ENCODE peak calls at places on chromosomes 16 and 17, in six cellular contexts. Y is mesendoderm, V is esophagus muscularis mucosa, H is PC-9, Z is H7, I is heart right ventricle. L is an unnamed sample.

GRCh38 chr17:62740066-62740465 is 68.0 kb downstream of the MARCHF10 start:
- DNase-seq in Y (peak; percentile 58), V (no peak), H (no peak), Z (peak; percentile 45), I (no peak), L (no peak)

GRCh38 chr17:16945513-16946201 is 26.3 kb downstream of the TNFRSF13B start:
- DNase-seq in Y (peak; percentile 88), V (no peak), H (no peak), Z (peak; percentile 85), I (no peak), L (no peak)

GRCh38 chr16:63890072-63890471 is 1231.8 kb downstream of the CDH11 start:
- DNase-seq in Y (no peak), V (no peak), H (no peak), Z (no peak), I (no peak), L (no peak)

GRCh38 chr16:53537591-53537990 is 34.6 kb upstream of the AKTIP start:
- DNase-seq in Y (no peak), V (no peak), H (no peak), Z (no peak), I (no peak), L (no peak)

GRCh38 chr17:726331-726919 is 6.0 kb upstream of the TLCD3A start:
- DNase-seq in Y (peak; percentile 57), V (no peak), H (no peak), Z (peak; percentile 59), I (no peak), L (no peak)

GRCh38 chr16:66429290-66429962 is 2.3 kb downstream of the BEAN1 start:
- DNase-seq in Y (no peak), V (no peak), H (no peak), Z (peak; percentile 68), I (no peak), L (no peak)

GRCh38 chr17:81057079-81057730 is 22.3 kb downstream of the BAIAP2 start:
- DNase-seq in Y (peak; percentile 96), V (peak; percentile 92), H (peak; percentile 92), Z (peak; percentile 85), I (peak; percentile 48), L (no peak)

GRCh38 chr17:50953831-50954601 is 87.9 kb upstream of the TOB1 start:
- DNase-seq in Y (peak; percentile 69), V (no peak), H (no peak), Z (peak; percentile 77), I (peak; percentile 51), L (no peak)

GRCh38 chr16:55682086-55682485 is 26.3 kb downstream of the SLC6A2 start:
- DNase-seq in Y (no peak), V (no peak), H (no peak), Z (no peak), I (no peak), L (no peak)

GRCh38 chr16:3960049-3960809 is 79.7 kb upstream of the CREBBP start:
- DNase-seq in Y (no peak), V (no peak), H (no peak), Z (no peak), I (no peak), L (no peak)

GRCh38 chr17:32523017-32523680 is 36.4 kb downstream of the CDK5R1 start:
- DNase-seq in Y (peak; percentile 40), V (no peak), H (no peak), Z (no peak), I (no peak), L (no peak)

GRCh38 chr16:88888778-88889387 is 22.4 kb upstream of the PABPN1L start:
- DNase-seq in Y (peak; percentile 23), V (no peak), H (no peak), Z (peak; percentile 68), I (peak; percentile 81), L (no peak)

GRCh38 chr16:22250522-22250921 is 44.4 kb downstream of the EEF2K start:
- DNase-seq in Y (no peak), V (no peak), H (no peak), Z (no peak), I (no peak), L (no peak)

GRCh38 chr17:56350592-56350991 is 197.3 kb downstream of the ANKFN1 start:
- DNase-seq in Y (no peak), V (no peak), H (no peak), Z (no peak), I (no peak), L (no peak)

GRCh38 chr16:82633964-82634600 is 7.3 kb downstream of the CDH13 start:
- DNase-seq in Y (peak; percentile 76), V (no peak), H (no peak), Z (no peak), I (peak; percentile 42), L (peak; percentile 31)

GRCh38 chr16:30430428-30430970 is 669 bp upstream of the DCTPP1 start:
- DNase-seq in Y (no peak), V (no peak), H (no peak), Z (no peak), I (peak; percentile 24), L (no peak)

GRCh38 chr16:3687792-3688191 is 29.5 kb downstream of the TRAP1 start:
- DNase-seq in Y (no peak), V (no peak), H (no peak), Z (no peak), I (no peak), L (no peak)

GRCh38 chr16:46638947-46639925 is 18.1 kb upstream of the SHCBP1 start:
- DNase-seq in Y (no peak), V (no peak), H (no peak), Z (no peak), I (no peak), L (no peak)

GRCh38 chr17:65183736-65184135 is 46.6 kb downstream of the RGS9 start:
- DNase-seq in Y (peak; percentile 98), V (no peak), H (peak; percentile 60), Z (peak; percentile 77), I (no peak), L (no peak)

GRCh38 chr16:57667526-57668258 is 414 bp upstream of the ADGRG3 start:
- DNase-seq in Y (peak; percentile 78), V (no peak), H (no peak), Z (peak; percentile 90), I (no peak), L (no peak)

GRCh38 chr16:14013571-14014283 is 57.4 kb upstream of the MRTFB start:
- DNase-seq in Y (peak; percentile 48), V (no peak), H (peak; percentile 17), Z (peak; percentile 24), I (no peak), L (peak; percentile 11)

GRCh38 chr16:5070431-5071186 is 1.0 kb upstream of the ALG1 start:
- DNase-seq in Y (no peak), V (no peak), H (no peak), Z (peak; percentile 17), I (no peak), L (no peak)

GRCh38 chr17:700504-701094 is 14.0 kb downstream of the VPS53 start:
- DNase-seq in Y (peak; percentile 22), V (no peak), H (no peak), Z (peak; percentile 63), I (no peak), L (no peak)

GRCh38 chr17:19753661-19754463 is 5.8 kb upstream of the ALDH3A1 start:
- DNase-seq in Y (no peak), V (no peak), H (peak; percentile 85), Z (peak; percentile 71), I (peak; percentile 44), L (no peak)

GRCh38 chr17:42672038-42672437 is 4.8 kb downstream of the PLEKHH3 start:
- DNase-seq in Y (no peak), V (no peak), H (no peak), Z (peak; percentile 69), I (no peak), L (no peak)

GRCh38 chr16:2029350-2029749 is 2.6 kb downstream of the NHERF2 start:
- DNase-seq in Y (no peak), V (no peak), H (no peak), Z (no peak), I (peak; percentile 30), L (no peak)

GRCh38 chr16:2027024-2028010 is 615 bp downstream of the NHERF2 start:
- DNase-seq in Y (no peak), V (no peak), H (peak; percentile 40), Z (peak; percentile 86), I (peak; percentile 49), L (no peak)

GRCh38 chr16:2028620-2029220 is 2.0 kb downstream of the NHERF2 start:
- DNase-seq in Y (no peak), V (no peak), H (no peak), Z (no peak), I (no peak), L (no peak)

GRCh38 chr16:2026461-2027023 is at the start of gene NHERF2:
- DNase-seq in Y (no peak), V (no peak), H (peak; percentile 51), Z (peak; percentile 96), I (peak; percentile 65), L (no peak)

GRCh38 chr16:2028146-2028545 is 1.4 kb downstream of the NHERF2 start:
- DNase-seq in Y (no peak), V (no peak), H (no peak), Z (no peak), I (no peak), L (no peak)
- H3K4me3 ChIP-seq in Y (no peak overlapping the region), V (peak overlapping the region; percentile 78), H (no peak overlapping the region), Z (no peak overlapping the region), I (peak overlapping the region; percentile 84), L (peak overlapping the region; percentile 90)

DNA sequence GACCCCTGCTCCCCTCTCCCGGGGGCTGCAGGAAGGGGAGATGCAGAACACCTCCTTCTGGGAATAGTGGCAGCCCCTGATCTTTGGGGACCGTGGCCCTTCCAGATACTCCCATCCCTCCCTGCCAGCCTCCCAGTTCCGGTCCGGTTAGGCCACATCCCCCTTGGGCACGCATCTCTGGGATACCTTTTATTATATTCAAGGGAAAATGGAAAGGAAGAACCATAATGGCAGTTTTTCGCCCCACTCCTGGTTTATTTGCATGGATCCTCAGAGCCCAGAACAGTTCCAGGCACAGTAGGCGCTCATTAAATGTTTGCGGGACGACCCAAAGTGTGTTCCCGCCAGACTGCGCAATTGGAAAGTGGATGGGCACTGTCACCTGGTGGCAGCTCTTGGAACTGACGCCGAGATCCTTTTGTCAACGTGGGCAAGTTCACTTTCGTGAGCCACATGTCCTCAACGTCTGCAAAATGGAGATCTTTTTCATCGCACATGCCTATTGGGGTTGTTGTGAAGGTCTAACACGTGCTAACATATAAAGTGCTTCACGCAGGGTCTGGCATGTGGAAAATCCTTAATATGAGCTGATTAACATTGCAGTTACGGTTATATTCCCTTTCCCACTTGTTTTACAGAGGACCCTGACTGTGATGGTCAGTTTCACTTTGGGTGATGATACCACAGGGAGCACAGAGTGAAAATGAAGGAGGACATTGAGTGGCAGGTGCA is 1.6 kb upstream of the GPRC5B start:
- DNase-seq in Y (peak; percentile 90), V (peak; percentile 94), H (peak; percentile 76), Z (peak; percentile 81), I (peak; percentile 77), L (peak; percentile 46)
- H3K4me3 ChIP-seq in Y (no peak overlapping the region), V (peak overlapping the region; percentile 65), H (peak overlapping the region; percentile 28), Z (no peak overlapping the region), I (peak overlapping the region; percentile 89), L (peak overlapping the region; percentile 88)

GRCh38 chr16:86565181-86565631 is 1.4 kb upstream of the FOXC2 start:
- DNase-seq in Y (peak; percentile 20), V (no peak), H (no peak), Z (no peak), I (no peak), L (no peak)
- H3K4me3 ChIP-seq in Y (no peak overlapping the region), V (no peak overlapping the region), H (no peak overlapping the region), Z (no peak overlapping the region), I (no peak overlapping the region), L (peak overlapping the region; percentile 94)

DNA sequence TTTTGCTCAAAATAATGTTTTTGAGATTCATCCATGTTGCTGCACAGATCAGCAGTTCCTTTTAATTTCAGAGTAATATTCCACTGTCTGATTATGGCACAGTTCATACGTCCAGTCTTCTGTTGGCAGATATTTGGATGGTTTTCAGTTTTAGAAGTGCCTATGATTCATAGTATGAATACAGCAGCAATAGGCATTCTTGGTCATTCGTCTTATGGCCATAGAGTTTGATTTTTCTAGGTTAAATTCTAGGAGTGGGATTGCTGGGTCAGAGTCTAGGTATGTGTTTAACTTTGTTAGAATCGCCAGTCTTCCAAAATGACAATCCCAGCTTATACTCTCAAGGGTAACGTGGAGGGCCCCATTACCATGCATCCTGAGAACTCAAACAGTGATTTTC is 11.5 kb upstream of the IL34 start:
- DNase-seq in Y (no peak), V (no peak), H (no peak), Z (no peak), I (no peak), L (no peak)
- H3K4me3 ChIP-seq in Y (no peak overlapping the region), V (no peak overlapping the region), H (no peak overlapping the region), Z (no peak overlapping the region), I (no peak overlapping the region), L (no peak overlapping the region)

L was measured in thoracic aorta.